ENCODE peak calls at places on chromosome 16, in seven cellular contexts. M, X, F, O, G, A and H are unnamed samples.

GRCh38 chr16:18983565-18984424 is at the start of gene TMC7:
- DNase-seq in M (peak), X (no peak), F (peak), O (no peak), G (no peak), A (peak), H (peak)

GRCh38 chr16:89052191-89052787 is 41.4 kb upstream of the ACSF3 start:
- DNase-seq in M (no peak), X (no peak), F (no peak), O (no peak), G (no peak), A (no peak), H (no peak)

GRCh38 chr16:66845080-66845410 is 831 bp downstream of the CA7 start:
- DNase-seq in M (no peak), X (no peak), F (no peak), O (no peak), G (no peak), A (no peak), H (no peak)

GRCh38 chr16:19926449-19927390 is 42.1 kb upstream of the GPRC5B start:
- DNase-seq in M (peak), X (no peak), F (no peak), O (no peak), G (no peak), A (no peak), H (no peak)

GRCh38 chr16:31453255-31454204 is 5.8 kb upstream of the ARMC5 start:
- DNase-seq in M (peak), X (no peak), F (no peak), O (no peak), G (no peak), A (no peak), H (peak)

GRCh38 chr16:28910046-28911031 is 14.7 kb downstream of the RABEP2 start:
- DNase-seq in M (no peak), X (no peak), F (no peak), O (no peak), G (no peak), A (no peak), H (no peak)

GRCh38 chr16:85302018-85302847 is 190.0 kb upstream of the CIBAR2 start:
- DNase-seq in M (peak), X (no peak), F (no peak), O (no peak), G (no peak), A (no peak), H (no peak)

GRCh38 chr16:74603848-74604247 is 3.1 kb downstream of the GLG1 start:
- DNase-seq in M (peak), X (no peak), F (no peak), O (no peak), G (no peak), A (no peak), H (no peak)

GRCh38 chr16:62978451-62978850 is 942.2 kb upstream of the CDH8 start:
- DNase-seq in M (no peak), X (no peak), F (no peak), O (no peak), G (no peak), A (no peak), H (no peak)

GRCh38 chr16:12565423-12565822 is 238.3 kb downstream of the CPPED1 start:
- DNase-seq in M (no peak), X (no peak), F (no peak), O (no peak), G (no peak), A (no peak), H (no peak)

GRCh38 chr16:85412911-85413520 is 200.1 kb upstream of the GSE1 start:
- DNase-seq in M (no peak), X (no peak), F (no peak), O (no peak), G (no peak), A (no peak), H (peak)

GRCh38 chr16:78444-79145 is 570 bp downstream of the MPG start:
- DNase-seq in M (peak), X (no peak), F (no peak), O (no peak), G (no peak), A (no peak), H (no peak)

GRCh38 chr16:58393138-58393504 is 850 bp downstream of the GINS3 start:
- DNase-seq in M (no peak), X (no peak), F (no peak), O (no peak), G (no peak), A (no peak), H (no peak)

GRCh38 chr16:27402964-27403600 is 1.1 kb downstream of the IL21R start:
- DNase-seq in M (no peak), X (no peak), F (no peak), O (peak), G (no peak), A (no peak), H (no peak)

GRCh38 chr16:75942901-75943300 is 216.6 kb upstream of the CPHXL start:
- DNase-seq in M (no peak), X (no peak), F (no peak), O (no peak), G (no peak), A (no peak), H (no peak)

GRCh38 chr16:16004314-16004749 is 54.9 kb downstream of the ABCC1 start:
- DNase-seq in M (peak), X (no peak), F (no peak), O (no peak), G (no peak), A (no peak), H (no peak)

GRCh38 chr16:81940781-81941560 is 70.3 kb downstream of the SDR42E1 start:
- DNase-seq in M (peak), X (no peak), F (no peak), O (peak), G (no peak), A (peak), H (no peak)

GRCh38 chr16:58236231-58236690 is 38.4 kb upstream of the CSNK2A2 start:
- DNase-seq in M (peak), X (peak), F (no peak), O (no peak), G (peak), A (peak), H (peak)

GRCh38 chr16:4316732-4317461 is 1.0 kb downstream of the GLIS2 start:
- DNase-seq in M (no peak), X (no peak), F (peak), O (no peak), G (no peak), A (peak), H (no peak)

GRCh38 chr16:56672761-56673536 is 3.3 kb downstream of the MT1H start:
- DNase-seq in M (no peak), X (no peak), F (no peak), O (no peak), G (no peak), A (no peak), H (no peak)

GRCh38 chr16:16933861-16934260 is 536.9 kb downstream of the XYLT1 start:
- DNase-seq in M (no peak), X (no peak), F (no peak), O (no peak), G (no peak), A (no peak), H (no peak)

GRCh38 chr16:84482951-84483881 is 21.2 kb downstream of the MEAK7 start:
- DNase-seq in M (no peak), X (no peak), F (no peak), O (no peak), G (no peak), A (no peak), H (no peak)

GRCh38 chr16:4272114-4272954 is 489 bp downstream of the TFAP4 start:
- DNase-seq in M (no peak), X (no peak), F (no peak), O (no peak), G (peak), A (peak), H (peak)

GRCh38 chr16:51544850-51545467 is 393.9 kb upstream of the SALL1 start:
- DNase-seq in M (no peak), X (no peak), F (no peak), O (no peak), G (no peak), A (no peak), H (no peak)

GRCh38 chr16:1907226-1907849 is 10.9 kb downstream of the HS3ST6 start:
- DNase-seq in M (no peak), X (no peak), F (no peak), O (no peak), G (no peak), A (no peak), H (no peak)

GRCh38 chr16:12178251-12178990 is 201.9 kb downstream of the SNX29 start:
- DNase-seq in M (peak), X (no peak), F (no peak), O (no peak), G (no peak), A (no peak), H (no peak)

GRCh38 chr16:87178977-87179376 is 138.2 kb downstream of the C16orf95 start:
- DNase-seq in M (peak), X (no peak), F (no peak), O (no peak), G (no peak), A (no peak), H (no peak)

GRCh38 chr16:57764341-57765159 is 29.0 kb downstream of the KATNB1 start:
- DNase-seq in M (peak), X (no peak), F (no peak), O (no peak), G (no peak), A (no peak), H (peak)

GRCh38 chr16:760498-761343 is at the start of gene MSLN:
- DNase-seq in M (peak), X (no peak), F (no peak), O (no peak), G (no peak), A (no peak), H (no peak)

GRCh38 chr16:29993903-29994612 is 1.4 kb downstream of the HIRIP3 start:
- DNase-seq in M (no peak), X (no peak), F (no peak), O (no peak), G (no peak), A (no peak), H (no peak)